ENCODE peak calls at places on chromosomes 3 and 15, in nine cellular contexts. F is esophagus muscularis mucosa; M is GM12865; D is left ventricle myocardium inferior; A is T1000; H is DMS 273 treated with DMSO at 0.1 percent for 48 hours; R is activated CD8-positive, alpha-beta memory T cell treated with anti-CD3 and anti-CD28 coated beads, Interleukin-2, amount 10 ng/mL, durations not matched to agents 7 days and 5 days; P is aorta; S is H54. K is an unnamed sample.

GRCh38 chr3:110562621-110563020 is 509.0 kb upstream of the NECTIN3 start:
- DNase-seq in F (no peak), M (no peak), D (no peak), A (no peak), H (no peak), R (no peak), P (no peak), S (no peak), K (no peak)

GRCh38 chr15:73927476-73928240 is 1.4 kb downstream of the LOXL1 start:
- DNase-seq in F (no peak), M (peak), D (peak), A (peak), H (peak), R (peak), P (peak), S (peak), K (peak)

GRCh38 chr15:89670985-89671560 is 8.1 kb downstream of the PLIN1 start:
- DNase-seq in F (no peak), M (no peak), D (no peak), A (no peak), H (no peak), R (no peak), P (no peak), S (no peak), K (no peak)

GRCh38 chr15:97993310-97993738 is 32.8 kb downstream of the ARRDC4 start:
- DNase-seq in F (no peak), M (no peak), D (no peak), A (peak), H (no peak), R (no peak), P (no peak), S (no peak), K (peak)

GRCh38 chr3:99780749-99781148 is 36.9 kb upstream of the CMSS1 start:
- DNase-seq in F (no peak), M (no peak), D (no peak), A (no peak), H (no peak), R (no peak), P (no peak), S (no peak), K (no peak)

GRCh38 chr3:64852738-64853137 is 164.9 kb upstream of the ADAMTS9 start:
- DNase-seq in F (no peak), M (no peak), D (no peak), A (no peak), H (no peak), R (no peak), P (no peak), S (no peak), K (no peak)

GRCh38 chr15:96352594-96353377 is 22.3 kb downstream of the NR2F2 start:
- DNase-seq in F (no peak), M (no peak), D (no peak), A (no peak), H (no peak), R (no peak), P (peak), S (no peak), K (no peak)

GRCh38 chr3:169764453-169765280 is at the start of gene TERC:
- DNase-seq in F (peak), M (peak), D (peak), A (peak), H (peak), R (peak), P (peak), S (peak), K (peak)

GRCh38 chr15:74788716-74789151 is 6.9 kb downstream of the CSK start:
- DNase-seq in F (no peak), M (peak), D (no peak), A (no peak), H (no peak), R (peak), P (no peak), S (no peak), K (no peak)

GRCh38 chr3:134030382-134030753 is 643 bp upstream of the SLCO2A1 start:
- DNase-seq in F (peak), M (no peak), D (no peak), A (no peak), H (no peak), R (no peak), P (no peak), S (no peak), K (no peak)

GRCh38 chr3:99896482-99896881 is 78.8 kb downstream of the CMSS1 start:
- DNase-seq in F (no peak), M (no peak), D (no peak), A (no peak), H (no peak), R (no peak), P (no peak), S (no peak), K (no peak)

GRCh38 chr15:91857772-91858171 is 4.3 kb downstream of the SLCO3A1 start:
- DNase-seq in F (no peak), M (peak), D (no peak), A (no peak), H (no peak), R (peak), P (no peak), S (no peak), K (no peak)

GRCh38 chr3:166274342-166274741 is 437.1 kb upstream of the BCHE start:
- DNase-seq in F (no peak), M (no peak), D (no peak), A (no peak), H (no peak), R (no peak), P (no peak), S (no peak), K (no peak)

GRCh38 chr3:146130881-146131371 is 30.1 kb downstream of the PLOD2 start:
- DNase-seq in F (no peak), M (no peak), D (no peak), A (no peak), H (peak), R (no peak), P (no peak), S (no peak), K (no peak)

GRCh38 chr3:55494976-55495375 is 7.9 kb upstream of the WNT5A start:
- DNase-seq in F (no peak), M (no peak), D (no peak), A (no peak), H (no peak), R (no peak), P (no peak), S (no peak), K (no peak)

GRCh38 chr3:119257654-119258410 is 17.2 kb upstream of the B4GALT4 start:
- DNase-seq in F (no peak), M (peak), D (no peak), A (no peak), H (no peak), R (no peak), P (no peak), S (no peak), K (no peak)

GRCh38 chr15:61857169-61857829 is 202.9 kb downstream of the VPS13C start:
- DNase-seq in F (no peak), M (peak), D (no peak), A (no peak), H (no peak), R (no peak), P (no peak), S (no peak), K (no peak)

GRCh38 chr15:71437919-71438318 is 322.6 kb downstream of the THSD4 start:
- DNase-seq in F (no peak), M (no peak), D (no peak), A (no peak), H (no peak), R (no peak), P (no peak), S (no peak), K (no peak)

GRCh38 chr3:17149744-17150143 is 265.0 kb downstream of the PLCL2 start:
- DNase-seq in F (no peak), M (no peak), D (no peak), A (no peak), H (no peak), R (no peak), P (no peak), S (no peak), K (no peak)

GRCh38 chr15:70140543-70141375 is 43.0 kb upstream of the TLE3 start:
- DNase-seq in F (no peak), M (peak), D (no peak), A (no peak), H (no peak), R (peak), P (peak), S (no peak), K (no peak)

GRCh38 chr15:75835990-75836952 is 7.0 kb upstream of the UBE2Q2 start:
- DNase-seq in F (no peak), M (no peak), D (no peak), A (no peak), H (no peak), R (peak), P (no peak), S (no peak), K (no peak)

GRCh38 chr3:67362686-67363085 is 291.7 kb downstream of the SUCLG2 start:
- DNase-seq in F (no peak), M (no peak), D (no peak), A (no peak), H (no peak), R (peak), P (no peak), S (no peak), K (no peak)

GRCh38 chr15:31163769-31164572 is 62.4 kb upstream of the TRPM1 start:
- DNase-seq in F (no peak), M (no peak), D (no peak), A (no peak), H (no peak), R (no peak), P (no peak), S (no peak), K (no peak)

GRCh38 chr3:184745526-184745925 is 33.7 kb upstream of the MAGEF1 start:
- DNase-seq in F (no peak), M (no peak), D (no peak), A (no peak), H (no peak), R (no peak), P (no peak), S (no peak), K (no peak)

GRCh38 chr15:88428805-88429605 is 38.2 kb downstream of the MRPL46 start:
- DNase-seq in F (peak), M (no peak), D (no peak), A (no peak), H (no peak), R (no peak), P (no peak), S (no peak), K (no peak)

GRCh38 chr15:65105038-65105437 is 10.0 kb downstream of the UBAP1L start:
- DNase-seq in F (no peak), M (no peak), D (no peak), A (no peak), H (no peak), R (no peak), P (no peak), S (no peak), K (no peak)

GRCh38 chr3:72625616-72626337 is 222.5 kb downstream of the SHQ1 start:
- DNase-seq in F (no peak), M (peak), D (no peak), A (peak), H (no peak), R (no peak), P (no peak), S (peak), K (no peak)

GRCh38 chr3:30520695-30521094 is 85.7 kb upstream of the TGFBR2 start:
- DNase-seq in F (no peak), M (no peak), D (no peak), A (no peak), H (no peak), R (no peak), P (no peak), S (no peak), K (no peak)

GRCh38 chr15:70856884-70857546 is 3.1 kb upstream of the LARP6 start:
- DNase-seq in F (peak), M (no peak), D (peak), A (peak), H (no peak), R (no peak), P (peak), S (peak), K (peak)

GRCh38 chr3:176428552-176428951 is 768.7 kb downstream of the TBL1XR1 start:
- DNase-seq in F (no peak), M (no peak), D (no peak), A (no peak), H (no peak), R (no peak), P (no peak), S (no peak), K (no peak)

GRCh38 chr3:104165866-104166265 is 1200.8 kb upstream of the ALCAM start:
- DNase-seq in F (no peak), M (no peak), D (no peak), A (no peak), H (no peak), R (no peak), P (no peak), S (no peak), K (no peak)